ENCODE peak calls at places on chromosomes 2 and 18, in ten cellular contexts. W is endothelial cell of umbilical vein; I is transverse colon; V is astrocyte; S is right cardiac atrium; Y is tibial nerve; Q is CD8-positive, alpha-beta T cell; L is hepatocyte; P is sigmoid colon; R is cardiac muscle cell. B is an unnamed sample. For H3K4me1, the result is how much of the 10 kb centered on the place peaks cover.

GRCh38 chr2:178392215-178392614 is 58.8 kb downstream of the PRKRA start:
- DNase-seq in Y (no peak), S (no peak), W (no peak), I (no peak), Q (no peak), L (no peak), R (no peak), V (peak), P (no peak), B (no peak)

GRCh38 chr18:23737578-23737977 is 48.3 kb downstream of the LAMA3 start:
- DNase-seq in R (no peak), I (no peak), W (no peak), L (no peak), S (no peak), V (no peak), Y (no peak), P (no peak), Q (no peak), B (no peak)

GRCh38 chr2:215452725-215453124 is 16.9 kb upstream of the FN1 start:
- DNase-seq in R (no peak), L (no peak), Q (no peak), P (no peak), I (no peak), V (no peak), S (no peak), W (no peak), Y (no peak), B (no peak)

GRCh38 chr2:166892397-166892796 is 4.1 kb downstream of the XIRP2 start:
- DNase-seq in Q (no peak), P (no peak), W (no peak), S (no peak), L (no peak), V (no peak), R (no peak), I (no peak), Y (no peak), B (no peak)

GRCh38 chr2:102418421-102418961 is 4.5 kb upstream of the IL18RAP start:
- DNase-seq in V (peak), P (no peak), Y (no peak), R (no peak), L (no peak), S (no peak), W (no peak), Q (no peak), I (no peak), B (no peak)

GRCh38 chr2:157559461-157559860 is 69.2 kb downstream of the ACVR1C start:
- DNase-seq in R (no peak), V (no peak), Q (no peak), W (no peak), L (no peak), S (no peak), Y (no peak), I (no peak), P (no peak), B (no peak)

GRCh38 chr2:161245237-161245505 is 63.1 kb upstream of the PSMD14 start:
- DNase-seq in Q (no peak), V (no peak), L (no peak), W (no peak), S (no peak), Y (no peak), R (no peak), P (no peak), I (no peak), B (no peak)

GRCh38 chr2:188571543-188571942 is 279.9 kb downstream of the GULP1 start:
- DNase-seq in I (no peak), P (no peak), W (no peak), Y (no peak), S (no peak), Q (no peak), R (no peak), L (no peak), V (no peak), B (no peak)

GRCh38 chr2:71608441-71608840 is 155.1 kb downstream of the DYSF start:
- DNase-seq in R (no peak), I (no peak), Y (no peak), Q (no peak), V (no peak), P (no peak), L (no peak), S (peak), W (no peak), B (no peak)

GRCh38 chr2:37378411-37378810 is 34.0 kb downstream of the QPCT start:
- DNase-seq in I (no peak), Q (no peak), S (no peak), W (no peak), V (peak), P (no peak), R (no peak), Y (peak), L (no peak), B (no peak)

GRCh38 chr2:241238693-241239198 is 50.3 kb downstream of the ANO7 start:
- DNase-seq in P (no peak), L (no peak), Q (no peak), W (no peak), S (no peak), Y (no peak), I (no peak), V (no peak), R (no peak), B (no peak)

GRCh38 chr2:97982621-97983020 is 13.1 kb downstream of the TMEM131 start:
- DNase-seq in S (no peak), L (no peak), W (no peak), Q (no peak), R (no peak), I (no peak), Y (no peak), P (no peak), V (no peak), B (no peak)

GRCh38 chr2:226760412-226761194 is 39.0 kb downstream of the IRS1 start:
- DNase-seq in W (no peak), L (no peak), V (peak), P (no peak), Q (no peak), S (no peak), R (no peak), I (no peak), Y (no peak), B (no peak)

GRCh38 chr2:131152065-131152464 is 46.9 kb downstream of the PLEKHB2 start:
- DNase-seq in Q (no peak), S (no peak), V (no peak), I (no peak), P (no peak), W (no peak), R (no peak), Y (no peak), L (no peak), B (peak)

GRCh38 chr18:3350566-3351527 is 88.9 kb downstream of the MYL12B start:
- DNase-seq in Y (no peak), W (no peak), P (no peak), L (peak), V (peak), S (no peak), Q (no peak), I (no peak), R (no peak), B (no peak)

GRCh38 chr2:101418704-101419663 is 31.7 kb upstream of the CREG2 start:
- DNase-seq in L (peak), V (peak), P (peak), S (no peak), I (peak), Y (no peak), R (peak), W (peak), Q (peak), B (peak)

GRCh38 chr2:196403471-196403870 is 232.1 kb upstream of the STK17B start:
- DNase-seq in W (peak), Q (no peak), I (no peak), P (no peak), S (no peak), V (peak), L (no peak), Y (no peak), R (no peak), B (no peak)

GRCh38 chr2:108923019-108923700 is 65.9 kb downstream of the EDAR start:
- DNase-seq in Y (no peak), W (no peak), S (no peak), I (no peak), P (peak), V (no peak), Q (no peak), L (no peak), R (no peak), B (no peak)

GRCh38 chr2:55861733-55862132 is 61.8 kb downstream of the EFEMP1 start:
- DNase-seq in Y (no peak), Q (no peak), V (no peak), I (no peak), R (no peak), P (peak), S (peak), L (no peak), W (no peak), B (no peak)

GRCh38 chr2:226180485-226180884 is 619.1 kb downstream of the IRS1 start:
- DNase-seq in I (no peak), L (no peak), R (no peak), W (no peak), S (no peak), P (no peak), V (no peak), Q (no peak), Y (no peak), B (no peak)

GRCh38 chr18:12304351-12305210 is 3.5 kb upstream of the TUBB6 start:
- DNase-seq in P (peak), Y (no peak), V (peak), S (no peak), W (no peak), L (no peak), I (peak), R (no peak), Q (no peak), B (no peak)
- H3K4me1 ChIP-seq in P (under half), Y (under half), V (under half), S (under half), W (under half), L (under half), I (under half), R (under half), Q (under half), B (under half)

GRCh38 chr2:9212661-9213411 is 6.2 kb downstream of the ASAP2 start:
- DNase-seq in L (no peak), S (peak), I (no peak), Q (no peak), P (no peak), R (no peak), Y (no peak), V (no peak), W (peak), B (no peak)

GRCh38 chr2:9207641-9208301 is 1.2 kb downstream of the ASAP2 start:
- DNase-seq in Q (no peak), V (no peak), W (peak), L (peak), I (peak), P (no peak), R (peak), S (no peak), Y (no peak), B (no peak)

GRCh38 chr2:9211496-9211895 is 4.9 kb downstream of the ASAP2 start:
- DNase-seq in P (no peak), V (no peak), L (no peak), Y (no peak), R (no peak), Q (no peak), I (no peak), S (no peak), W (peak), B (no peak)

GRCh38 chr2:9212010-9212638 is 5.5 kb downstream of the ASAP2 start:
- DNase-seq in W (no peak), P (no peak), Y (no peak), Q (no peak), I (peak), S (no peak), L (peak), R (no peak), V (no peak), B (no peak)

GRCh38 chr2:9210030-9210429 is 3.4 kb downstream of the ASAP2 start:
- DNase-seq in R (no peak), P (no peak), S (no peak), Y (no peak), I (no peak), L (no peak), Q (no peak), V (no peak), W (no peak), B (no peak)
- H3K4me1 ChIP-seq in R (under half), P (half or more), S (under half), Y (under half), I (half or more), L (under half), Q (under half), V (under half), W (under half), B (under half)

GRCh38 chr18:9772847-9773677 is 65.0 kb downstream of the RAB31 start:
- DNase-seq in Q (no peak), W (no peak), S (no peak), V (no peak), Y (no peak), L (no peak), R (no peak), I (no peak), P (no peak), B (no peak)

GRCh38 chr18:9771977-9772660 is 64.0 kb downstream of the RAB31 start:
- DNase-seq in R (no peak), Y (no peak), S (no peak), V (no peak), W (no peak), Q (no peak), L (no peak), I (no peak), P (no peak), B (no peak)

GRCh38 chr18:9771261-9771976 is 63.3 kb downstream of the RAB31 start:
- DNase-seq in I (peak), P (peak), W (peak), Q (peak), L (peak), V (peak), Y (peak), R (peak), S (peak), B (peak)

GRCh38 chr18:9775172-9775571 is 67.1 kb downstream of the RAB31 start:
- DNase-seq in R (no peak), Q (no peak), L (no peak), S (no peak), V (no peak), Y (no peak), I (no peak), P (no peak), W (no peak), B (no peak)

DNA sequence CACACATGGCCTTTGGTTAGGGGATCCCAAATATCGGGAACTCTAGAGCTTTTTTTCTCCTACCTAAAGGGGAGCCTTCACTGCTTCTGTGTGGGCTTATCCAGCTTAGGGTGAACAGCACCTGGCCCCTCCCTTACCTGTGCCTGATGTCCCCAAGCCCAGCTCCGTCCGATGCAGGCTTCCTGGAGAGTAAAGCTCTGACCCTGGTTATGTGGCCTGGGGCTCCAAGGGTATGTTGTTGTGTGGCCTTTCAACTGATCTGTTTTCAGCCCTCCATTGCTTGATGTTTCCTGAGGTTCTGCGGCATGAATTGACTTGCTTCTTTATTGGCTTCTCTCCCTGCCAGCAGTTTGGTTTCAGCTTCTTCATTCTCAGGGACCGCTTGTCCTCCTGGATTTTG is 66.0 kb downstream of the RAB31 start:
- DNase-seq in L (no peak), Q (no peak), V (no peak), S (no peak), R (no peak), W (no peak), P (no peak), I (no peak), Y (no peak), B (no peak)
- H3K4me1 ChIP-seq in L (under half), Q (under half), V (under half), S (under half), R (under half), W (under half), P (under half), I (under half), Y (under half), B (under half)

DNA sequence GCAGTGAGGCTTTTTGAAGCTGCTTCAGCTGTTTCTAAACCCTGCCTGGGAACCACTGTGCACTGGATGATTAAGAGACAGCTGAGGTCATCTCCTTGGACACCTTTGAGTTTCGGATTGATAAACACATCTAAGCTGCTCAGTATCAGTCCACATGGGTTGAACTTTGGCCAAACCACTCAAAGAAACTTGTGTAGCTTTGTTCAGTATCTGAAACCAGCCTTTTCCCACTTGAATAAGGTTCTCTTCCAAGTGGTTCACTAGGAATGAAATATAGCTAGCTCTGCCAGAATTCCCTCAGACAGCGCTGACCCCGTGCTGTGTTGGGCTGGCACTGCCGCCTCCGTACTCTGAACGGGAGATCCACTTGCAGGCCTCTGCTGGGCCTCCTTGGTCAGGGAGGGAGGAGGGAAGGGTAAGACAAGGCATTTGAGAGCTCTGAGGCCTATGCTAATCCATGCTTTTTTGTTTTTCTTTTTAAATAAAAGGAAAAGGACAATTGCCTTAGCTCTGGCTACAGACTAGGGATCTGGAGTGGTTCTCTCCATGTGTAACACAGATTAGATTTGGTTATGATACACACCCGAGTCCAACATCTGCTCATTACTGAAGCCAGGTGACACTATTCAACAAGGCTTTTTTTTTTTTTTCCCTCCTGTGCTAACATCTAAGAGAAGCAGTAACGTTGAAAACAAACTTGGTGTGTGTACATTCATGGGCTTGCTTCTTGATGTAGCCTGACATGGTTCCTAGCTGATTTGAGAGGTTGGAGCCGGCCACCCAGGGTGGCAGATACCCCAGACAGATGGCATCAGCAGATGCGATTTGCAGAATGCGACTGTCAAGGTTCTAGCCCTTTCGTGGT is 67.7 kb downstream of the NCK2 start:
- DNase-seq in I (no peak), W (peak), Y (no peak), R (peak), S (peak), Q (no peak), P (no peak), L (peak), V (peak), B (no peak)
- H3K4me1 ChIP-seq in I (under half), W (under half), Y (under half), R (under half), S (under half), Q (half or more), P (half or more), L (under half), V (under half), B (under half)

GRCh38 chr2:222875482-222875881 is 14.6 kb downstream of the ACSL3 start:
- DNase-seq in P (no peak), W (no peak), S (no peak), Q (no peak), V (no peak), L (no peak), I (no peak), R (no peak), Y (no peak), B (no peak)

GRCh38 chr2:222869252-222869560 is 8.4 kb downstream of the ACSL3 start:
- DNase-seq in V (no peak), I (no peak), L (no peak), P (no peak), S (no peak), Q (no peak), R (no peak), Y (no peak), W (no peak), B (no peak)

GRCh38 chr2:222876947-222877346 is 16.1 kb downstream of the ACSL3 start:
- DNase-seq in S (no peak), I (no peak), Q (no peak), W (no peak), V (no peak), R (no peak), P (no peak), L (no peak), Y (no peak), B (no peak)

GRCh38 chr2:222871291-222871690 is 10.5 kb downstream of the ACSL3 start:
- DNase-seq in I (no peak), S (no peak), Q (no peak), Y (no peak), L (no peak), W (no peak), R (no peak), P (no peak), V (no peak), B (no peak)

DNA sequence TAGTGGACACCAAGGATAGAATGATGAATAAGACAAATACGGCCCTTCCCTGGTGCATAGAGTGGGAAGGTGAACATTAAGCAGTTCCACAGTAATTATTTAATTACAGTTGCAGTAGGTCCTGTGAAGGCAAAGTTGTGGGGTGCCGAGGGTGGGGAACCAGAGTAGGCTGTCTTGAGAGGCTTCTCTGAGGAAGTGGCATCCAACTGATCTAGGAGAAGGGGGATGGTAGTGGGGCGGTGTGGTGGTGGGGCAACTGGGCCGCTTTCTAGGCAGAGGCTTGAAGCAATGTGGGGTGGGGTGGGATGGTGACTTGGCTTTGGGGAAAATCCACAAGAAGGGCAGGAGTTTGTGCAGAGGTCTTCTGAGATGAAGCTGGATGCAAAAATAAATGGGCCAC is 11.7 kb downstream of the ACSL3 start:
- DNase-seq in Y (no peak), L (no peak), S (no peak), I (no peak), P (no peak), Q (no peak), W (no peak), V (no peak), R (no peak), B (no peak)
- H3K4me1 ChIP-seq in Y (under half), L (under half), S (under half), I (under half), P (under half), Q (under half), W (under half), V (under half), R (under half), B (under half)

GRCh38 chr2:28612131-28612812 is 116.4 kb downstream of the PLB1 start:
- DNase-seq in P (no peak), Y (no peak), R (no peak), I (no peak), V (no peak), S (no peak), L (no peak), W (no peak), Q (no peak), B (no peak)
- H3K4me1 ChIP-seq in P (under half), Y (under half), R (under half), I (under half), V (under half), S (under half), L (under half), W (under half), Q (under half), B (under half)

DNA sequence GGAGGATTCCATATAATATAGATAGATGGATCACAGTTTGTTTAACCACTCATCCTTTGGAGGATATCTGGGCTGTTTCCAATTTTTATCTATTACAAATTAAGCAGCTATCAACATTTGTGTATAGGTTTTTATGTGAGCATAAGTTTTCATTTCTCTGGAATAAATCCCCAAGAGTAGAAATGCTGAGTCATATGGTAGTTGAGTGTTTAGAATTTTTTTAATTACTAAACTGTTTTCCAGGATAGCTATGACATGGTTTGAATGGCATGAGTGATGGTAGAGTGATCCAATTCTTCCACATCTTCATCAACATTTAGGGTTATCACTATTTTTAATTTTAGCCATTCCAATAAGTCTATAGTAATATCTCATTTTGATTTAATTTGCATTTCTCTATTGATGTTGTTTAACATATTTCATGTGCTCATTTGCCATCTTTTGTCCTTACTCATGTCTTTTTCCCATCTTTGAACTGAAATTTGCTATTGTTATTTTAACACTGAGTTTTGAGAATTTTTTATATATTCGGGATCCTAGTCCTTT is 31.4 kb downstream of the ABCB11 start:
- DNase-seq in L (no peak), R (no peak), I (no peak), P (no peak), Q (no peak), Y (no peak), V (peak), W (peak), S (no peak), B (no peak)
- H3K4me1 ChIP-seq in L (under half), R (under half), I (under half), P (under half), Q (under half), Y (under half), V (under half), W (half or more), S (under half), B (under half)

GRCh38 chr2:96205238-96205637 is 3.4 kb downstream of the STARD7 start:
- DNase-seq in P (no peak), I (no peak), Q (no peak), W (no peak), V (peak), L (no peak), Y (no peak), R (no peak), S (no peak), B (no peak)
- H3K4me1 ChIP-seq in P (half or more), I (half or more), Q (half or more), W (under half), V (under half), L (half or more), Y (half or more), R (under half), S (under half), B (half or more)